ENCODE peak calls at places on chromosomes 6 and 20, in six cellular contexts. Y is tibial artery; J is CD8-positive, alpha-beta T cell; R is A549; D is heart right ventricle; I is psoas muscle. F is an unnamed sample. For H3K9me3, the result is how much of the 10 kb centered on the place peaks cover.

GRCh38 chr6:130708338-130708737 is 118.9 kb upstream of the SMLR1 start:
- DNase-seq in D (no peak), Y (no peak), R (no peak), I (no peak), J (no peak), F (no peak)

GRCh38 chr6:16585805-16586204 is 175.5 kb downstream of the ATXN1 start:
- DNase-seq in R (no peak), I (no peak), Y (no peak), D (no peak), J (no peak), F (no peak)

GRCh38 chr6:82072113-82072512 is 175.4 kb downstream of the IBTK start:
- DNase-seq in J (no peak), R (no peak), D (no peak), Y (no peak), I (no peak), F (no peak)

GRCh38 chr20:23123886-23124285 is 37.8 kb upstream of the CD93 start:
- DNase-seq in J (no peak), I (no peak), R (no peak), D (no peak), Y (peak), F (peak)

GRCh38 chr6:679282-679681 is 13.7 kb downstream of the EXOC2 start:
- DNase-seq in I (no peak), D (no peak), R (no peak), Y (no peak), J (no peak), F (no peak)

GRCh38 chr6:156955494-156956183 is 178.5 kb downstream of the ARID1B start:
- DNase-seq in R (no peak), Y (no peak), D (peak), I (peak), J (no peak), F (no peak)

GRCh38 chr20:38604873-38605303 is 3.3 kb downstream of the ARHGAP40 start:
- DNase-seq in J (no peak), D (no peak), I (no peak), Y (no peak), R (peak), F (no peak)

GRCh38 chr6:114087496-114087895 is 116.5 kb upstream of the HDAC2 start:
- DNase-seq in Y (no peak), I (no peak), D (no peak), J (no peak), R (no peak), F (no peak)

GRCh38 chr6:153001767-153002612 is 519 bp downstream of the MTRF1L start:
- DNase-seq in D (no peak), J (peak), R (no peak), Y (no peak), I (no peak), F (no peak)

GRCh38 chr6:100203391-100203790 is 209.4 kb upstream of the MCHR2 start:
- DNase-seq in D (no peak), Y (no peak), R (peak), I (no peak), J (no peak), F (no peak)

GRCh38 chr20:58691405-58691772 is 1.2 kb upstream of the NPEPL1 start:
- DNase-seq in R (no peak), Y (peak), D (no peak), J (no peak), I (no peak), F (peak)

GRCh38 chr6:109449064-109449788 is 6.3 kb downstream of the MICAL1 start:
- DNase-seq in J (no peak), D (no peak), Y (no peak), R (no peak), I (no peak), F (no peak)

GRCh38 chr20:63536997-63537524 is at the start of gene PTK6:
- DNase-seq in R (peak), Y (no peak), D (peak), I (peak), J (no peak), F (no peak)

GRCh38 chr6:2021713-2022125 is 223.7 kb downstream of the GMDS start:
- DNase-seq in I (peak), D (peak), J (no peak), Y (peak), R (no peak), F (peak)

GRCh38 chr6:84967389-84967788 is 203.0 kb upstream of the TBX18 start:
- DNase-seq in D (no peak), R (peak), I (no peak), J (no peak), Y (no peak), F (no peak)

GRCh38 chr20:37872161-37872560 is 30.8 kb upstream of the VSTM2L start:
- DNase-seq in Y (no peak), J (no peak), R (no peak), D (no peak), I (no peak), F (peak)

GRCh38 chr6:2429460-2429859 is 184.1 kb upstream of the GMDS start:
- DNase-seq in J (no peak), Y (no peak), D (no peak), I (no peak), R (no peak), F (no peak)

GRCh38 chr6:20846602-20847028 is 312.4 kb downstream of the CDKAL1 start:
- DNase-seq in D (no peak), J (no peak), R (no peak), I (no peak), Y (no peak), F (no peak)

GRCh38 chr6:37594895-37595294 is 95.2 kb upstream of the CCDC167 start:
- DNase-seq in Y (no peak), D (no peak), R (no peak), I (no peak), J (no peak), F (no peak)

GRCh38 chr6:12415980-12416598 is 125.9 kb downstream of the EDN1 start:
- DNase-seq in Y (no peak), R (no peak), D (no peak), I (no peak), J (no peak), F (no peak)

GRCh38 chr20:15498926-15499325 is 1074.3 kb downstream of the KIF16B start:
- DNase-seq in R (no peak), Y (no peak), J (no peak), I (no peak), D (no peak), F (no peak)

GRCh38 chr20:22667198-22667597 is 82.8 kb upstream of the FOXA2 start:
- DNase-seq in I (no peak), Y (no peak), R (no peak), J (no peak), D (no peak), F (no peak)

GRCh38 chr20:5513975-5514516 is 197.3 kb upstream of the PROKR2 start:
- DNase-seq in Y (no peak), D (no peak), J (no peak), I (no peak), R (peak), F (no peak)

GRCh38 chr6:32189082-32189741 is 790 bp downstream of the PBX2 start:
- DNase-seq in J (no peak), I (no peak), Y (peak), R (no peak), D (no peak), F (no peak)

GRCh38 chr6:138157986-138158638 is 3.6 kb upstream of the ARFGEF3 start:
- DNase-seq in R (no peak), J (no peak), D (no peak), Y (no peak), I (no peak), F (no peak)

GRCh38 chr6:158191032-158191431 is 22.9 kb downstream of the GTF2H5 start:
- DNase-seq in Y (no peak), R (no peak), J (no peak), I (no peak), D (no peak), F (no peak)

GRCh38 chr20:22617160-22617559 is 32.8 kb upstream of the FOXA2 start:
- DNase-seq in J (no peak), D (no peak), R (peak), I (no peak), Y (no peak), F (no peak)

GRCh38 chr6:33413200-33413599 is 2.4 kb downstream of the PHF1 start:
- DNase-seq in J (no peak), R (no peak), I (no peak), Y (no peak), D (no peak), F (no peak)

GRCh38 chr6:100078509-100078908 is 84.5 kb upstream of the MCHR2 start:
- DNase-seq in I (peak), D (no peak), R (no peak), Y (no peak), J (no peak), F (no peak)

GRCh38 chr6:100920028-100920427 is 38.9 kb upstream of the ASCC3 start:
- DNase-seq in D (no peak), Y (no peak), I (no peak), R (no peak), J (no peak), F (no peak)

GRCh38 chr6:107318100-107318736 is 141.1 kb downstream of the PDSS2 start:
- DNase-seq in R (peak), J (no peak), Y (no peak), I (peak), D (peak), F (no peak)

GRCh38 chr6:57190140-57190539 is 18.0 kb downstream of the BAG2 start:
- DNase-seq in D (no peak), Y (no peak), J (no peak), I (no peak), R (no peak), F (no peak)

GRCh38 chr6:41182069-41183034 is 18.6 kb downstream of the TREML2 start:
- DNase-seq in Y (no peak), R (peak), I (no peak), D (no peak), J (peak), F (no peak)

GRCh38 chr6:15901141-15902115 is 227.5 kb upstream of the MYLIP start:
- DNase-seq in Y (no peak), J (no peak), R (no peak), D (no peak), I (no peak), F (no peak)

GRCh38 chr6:70304611-70305010 is 1.7 kb upstream of the COL9A1 start:
- DNase-seq in J (no peak), Y (no peak), I (no peak), R (no peak), D (no peak), F (no peak)

GRCh38 chr6:140101367-140101766 is 726.9 kb upstream of the CITED2 start:
- DNase-seq in D (no peak), I (no peak), Y (no peak), R (no peak), J (no peak), F (no peak)

GRCh38 chr20:56211051-56211450 is 37.5 kb upstream of the MC3R start:
- DNase-seq in D (no peak), J (no peak), I (no peak), R (no peak), Y (no peak), F (no peak)
- H3K9me3 ChIP-seq in D (under half), J (under half), I (under half), R (under half), Y (under half), F (under half)

DNA sequence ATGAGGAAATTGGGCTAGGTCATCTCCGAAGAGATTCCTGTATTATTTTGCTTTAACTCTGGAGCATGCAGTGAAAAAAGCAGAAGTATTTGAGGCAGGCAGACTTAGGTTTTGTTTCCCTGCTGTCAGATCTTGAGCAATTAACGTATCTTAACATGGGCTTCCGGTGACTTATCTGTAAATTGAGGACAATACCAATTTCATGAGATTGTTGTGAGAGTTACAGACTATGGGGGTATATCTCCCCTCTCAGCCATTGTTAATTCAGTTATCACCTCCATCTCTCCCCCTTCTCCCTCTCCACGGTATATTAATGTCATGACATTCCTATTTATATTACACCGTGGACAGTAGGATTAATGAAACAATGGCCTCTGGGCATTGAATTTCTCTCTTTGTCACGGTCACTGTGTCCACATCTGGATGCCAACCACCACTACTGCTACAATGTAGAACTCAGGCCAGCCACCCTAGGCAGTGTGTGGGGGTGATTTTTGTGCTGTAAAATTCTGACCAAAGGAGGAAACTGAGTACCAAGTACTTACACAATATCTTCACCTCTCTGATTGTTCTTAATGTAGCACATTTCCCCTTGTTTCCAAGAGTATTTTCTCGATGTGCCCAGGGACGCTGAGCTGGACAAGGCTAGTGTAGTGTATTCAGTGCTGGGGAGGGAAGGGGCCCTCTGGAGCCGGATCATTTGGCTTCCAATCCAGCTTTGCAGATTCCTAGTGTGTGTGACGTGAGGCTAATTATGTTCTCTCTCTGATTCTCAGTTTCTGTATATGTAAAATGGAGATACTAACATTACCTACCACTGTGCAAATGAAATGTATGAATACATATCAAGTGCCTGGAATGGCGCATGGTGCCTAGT is 77.2 kb downstream of the GCNT2 start:
- DNase-seq in R (no peak), D (no peak), I (no peak), J (no peak), Y (no peak), F (no peak)
- H3K27ac ChIP-seq in R (no peak), D (peak), I (no peak), J (no peak), Y (no peak), F (no peak)

GRCh38 chr6:4848382-4849068 is 72.3 kb downstream of the CDYL start:
- DNase-seq in J (no peak), R (no peak), I (no peak), Y (no peak), D (peak), F (no peak)

GRCh38 chr6:4849214-4849613 is 73.0 kb downstream of the CDYL start:
- DNase-seq in D (no peak), Y (no peak), J (no peak), R (no peak), I (no peak), F (no peak)

GRCh38 chr6:4846387-4846786 is 70.2 kb downstream of the CDYL start:
- DNase-seq in D (no peak), Y (no peak), J (no peak), R (no peak), I (no peak), F (no peak)

GRCh38 chr6:4840169-4840568 is 64.0 kb downstream of the CDYL start:
- DNase-seq in D (no peak), J (no peak), I (no peak), Y (no peak), R (no peak), F (no peak)

GRCh38 chr6:4844108-4844507 is 67.9 kb downstream of the CDYL start:
- DNase-seq in J (no peak), R (no peak), D (no peak), I (no peak), Y (no peak), F (no peak)
- H3K9me3 ChIP-seq in J (under half), R (under half), D (half or more), I (under half), Y (under half), F (under half)

DNA sequence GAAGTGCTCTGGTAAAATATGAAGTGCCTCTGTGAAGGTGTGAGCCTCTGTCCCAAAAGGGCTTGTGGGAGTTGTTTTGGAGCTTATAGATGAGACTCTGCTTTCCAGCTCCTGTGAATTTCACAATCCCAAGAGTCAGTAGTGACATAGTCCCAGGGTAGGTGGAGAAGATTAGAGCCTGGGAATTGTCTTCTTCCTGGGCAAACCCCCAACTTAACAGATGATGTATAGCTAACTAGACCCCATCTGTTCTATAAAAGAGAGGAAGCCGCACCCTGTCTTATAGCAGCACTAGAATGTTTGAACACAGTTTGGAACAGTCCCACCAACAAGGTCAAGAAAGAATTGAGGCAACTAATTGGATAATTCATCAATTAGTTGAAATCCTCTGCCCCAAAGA is 294.7 kb downstream of the ZNF217 start:
- DNase-seq in J (no peak), Y (no peak), I (no peak), D (no peak), R (no peak), F (no peak)
- H3K27ac ChIP-seq in J (no peak), Y (no peak), I (no peak), D (no peak), R (no peak), F (no peak)

GRCh38 chr20:56111951-56112730 is 106.8 kb upstream of the CBLN4 start:
- DNase-seq in I (no peak), D (no peak), R (no peak), Y (no peak), J (no peak), F (no peak)

DNA sequence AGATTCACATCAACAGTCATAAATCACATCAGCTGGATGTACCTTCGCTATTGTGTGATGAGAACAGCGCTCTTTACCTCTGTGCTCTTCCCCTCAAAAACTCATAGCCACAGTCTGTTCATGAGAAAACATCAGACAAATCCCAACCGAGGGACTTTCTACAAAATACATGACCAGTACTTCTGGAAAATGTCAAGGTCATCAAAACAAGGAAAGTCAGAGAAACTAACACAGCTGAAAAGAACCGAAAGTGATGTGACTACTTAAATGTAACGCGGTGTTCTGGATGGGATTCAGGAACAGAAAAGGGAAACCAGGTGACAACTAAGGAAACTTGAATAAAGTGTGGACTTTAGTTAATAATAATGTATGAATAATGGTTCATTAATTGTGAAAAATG is 112.0 kb upstream of the CBLN4 start:
- DNase-seq in J (no peak), Y (no peak), I (no peak), R (no peak), D (no peak), F (no peak)
- H3K9me3 ChIP-seq in J (under half), Y (under half), I (under half), R (under half), D (under half), F (under half)

DNA sequence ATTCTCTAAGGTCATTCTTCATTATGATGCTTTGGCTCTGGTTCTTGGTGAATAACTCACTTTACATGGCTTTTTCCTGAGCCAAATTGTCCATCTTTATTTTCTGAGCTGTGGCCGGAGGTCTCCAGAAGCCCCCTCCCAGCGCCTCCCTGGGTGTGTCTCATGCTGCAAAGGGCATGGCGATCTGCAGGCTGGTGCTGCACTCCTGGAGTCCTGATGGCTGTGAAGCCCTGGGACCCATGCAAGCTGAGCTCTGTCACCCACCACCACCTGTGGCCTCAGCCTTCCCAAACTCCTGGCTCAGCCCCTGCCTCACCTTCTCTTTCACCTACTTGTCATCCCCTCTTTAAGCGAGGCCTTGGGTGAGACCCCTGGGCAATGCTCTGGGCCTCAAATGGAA is 96.9 kb downstream of the CEBPB start:
- DNase-seq in R (no peak), Y (no peak), I (no peak), D (no peak), J (no peak), F (no peak)
- H3K27ac ChIP-seq in R (peak), Y (no peak), I (no peak), D (no peak), J (no peak), F (no peak)

DNA sequence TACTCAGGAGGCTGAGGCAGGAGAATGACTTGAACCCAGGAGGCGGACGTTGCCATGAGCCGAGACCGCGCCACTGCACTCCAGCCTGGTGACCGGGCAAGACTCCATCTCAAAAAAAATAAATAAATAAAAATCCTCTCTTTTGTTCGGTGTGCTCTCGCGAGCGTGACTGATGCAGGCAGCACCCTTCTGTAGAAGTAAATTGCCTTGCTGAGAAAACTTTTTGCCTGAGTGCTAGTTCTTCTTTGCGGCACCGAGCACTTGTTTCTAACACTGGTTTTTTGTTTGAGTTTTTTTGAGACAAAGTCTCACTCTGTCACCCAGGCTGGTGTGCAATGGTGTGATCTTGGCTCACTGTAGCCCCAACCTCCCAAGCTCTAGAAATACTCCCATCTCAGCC is 30.5 kb downstream of the PLN start:
- DNase-seq in I (no peak), Y (no peak), R (no peak), J (no peak), D (no peak), F (no peak)
- H3K9me3 ChIP-seq in I (under half), Y (under half), R (under half), J (under half), D (half or more), F (under half)

F was measured in aorta.